ENCODE peak calls at places on chromosomes 4 and X, in nine cellular contexts. H is A549, U is kidney, Y is fibroblast of mammary gland, R is tibial nerve, O is colonic mucosa, P is psoas muscle, Z is astrocyte of the spinal cord, I is MM.1S. L is an unnamed sample.

GRCh38 chrX:47743504-47743903 is 84.5 kb upstream of the UXT start:
- DNase-seq in H (no peak), U (no peak), Y (peak; percentile 78), R (no peak), O (no peak), P (no peak), Z (peak; percentile 58), I (no peak), L (no peak)

GRCh38 chr4:66330125-66330524 is 659.8 kb upstream of the EPHA5 start:
- DNase-seq in H (no peak), U (no peak), Y (peak; percentile 11), R (no peak), O (no peak), P (no peak), Z (peak; percentile 32), I (no peak), L (no peak)

GRCh38 chr4:106287353-106287969 is 28.5 kb downstream of the TBCK start:
- DNase-seq in H (peak; percentile 80), U (no peak), Y (peak; percentile 94), R (peak; percentile 10), O (no peak), P (no peak), Z (peak; percentile 90), I (no peak), L (peak; percentile 75)

GRCh38 chr4:78644744-78645330 is 93.3 kb downstream of the ANXA3 start:
- DNase-seq in H (peak; percentile 83), U (no peak), Y (peak; percentile 90), R (peak; percentile 75), O (peak; percentile 76), P (peak; percentile 57), Z (peak; percentile 81), I (peak; percentile 68), L (peak; percentile 61)

GRCh38 chrX:66915893-66916292 is 277.0 kb upstream of the EDA2R start:
- DNase-seq in H (no peak), U (no peak), Y (no peak), R (no peak), O (no peak), P (no peak), Z (no peak), I (no peak), L (no peak)

GRCh38 chrX:48508400-48509244 is at the start of gene PORCN:
- DNase-seq in H (peak; percentile 58), U (peak; percentile 94), Y (peak; percentile 41), R (peak; percentile 70), O (peak; percentile 84), P (peak; percentile 91), Z (peak; percentile 63), I (peak; percentile 70), L (no peak)

GRCh38 chr4:175252642-175253041 is 334.5 kb downstream of the ADAM29 start:
- DNase-seq in H (no peak), U (peak; percentile 40), Y (no peak), R (no peak), O (no peak), P (no peak), Z (no peak), I (no peak), L (no peak)

GRCh38 chr4:153153339-153153851 is 50.8 kb upstream of the TRIM2 start:
- DNase-seq in H (peak; percentile 52), U (peak; percentile 86), Y (no peak), R (no peak), O (peak; percentile 74), P (peak; percentile 62), Z (peak; percentile 29), I (peak; percentile 54), L (no peak)

GRCh38 chrX:69137911-69138310 is 27.3 kb downstream of the PJA1 start:
- DNase-seq in H (no peak), U (peak; percentile 67), Y (peak; percentile 26), R (no peak), O (no peak), P (no peak), Z (no peak), I (no peak), L (no peak)

GRCh38 chrX:24479924-24480722 is 15.0 kb downstream of the PDK3 start:
- DNase-seq in H (no peak), U (no peak), Y (peak; percentile 6), R (peak; percentile 5), O (peak; percentile 67), P (no peak), Z (no peak), I (peak; percentile 86), L (no peak)

GRCh38 chr4:6142511-6142910 is 57.8 kb downstream of the JAKMIP1 start:
- DNase-seq in H (no peak), U (no peak), Y (no peak), R (no peak), O (no peak), P (no peak), Z (no peak), I (no peak), L (no peak)

GRCh38 chr4:156939801-156940200 is 31.8 kb downstream of the PDGFC start:
- DNase-seq in H (no peak), U (no peak), Y (peak; percentile 62), R (no peak), O (no peak), P (no peak), Z (no peak), I (no peak), L (no peak)

GRCh38 chrX:120453985-120454384 is 15.1 kb downstream of the LAMP2 start:
- DNase-seq in H (no peak), U (no peak), Y (peak; percentile 20), R (no peak), O (no peak), P (no peak), Z (no peak), I (no peak), L (no peak)

GRCh38 chr4:123421942-123422781 is 25.6 kb downstream of the SPRY1 start:
- DNase-seq in H (no peak), U (no peak), Y (no peak), R (no peak), O (no peak), P (no peak), Z (no peak), I (peak; percentile 66), L (no peak)

GRCh38 chr4:82429728-82430192 is 502 bp downstream of the HNRNPDL start:
- DNase-seq in H (peak; percentile 55), U (peak; percentile 94), Y (peak; percentile 42), R (no peak), O (peak; percentile 68), P (no peak), Z (no peak), I (no peak), L (no peak)

GRCh38 chr4:94877973-94878372 is 120.2 kb downstream of the BMPR1B start:
- DNase-seq in H (no peak), U (no peak), Y (peak; percentile 58), R (no peak), O (no peak), P (no peak), Z (peak; percentile 50), I (no peak), L (no peak)

GRCh38 chr4:145843651-145844050 is 95.0 kb downstream of the ZNF827 start:
- DNase-seq in H (no peak), U (no peak), Y (no peak), R (no peak), O (no peak), P (no peak), Z (no peak), I (no peak), L (no peak)

GRCh38 chrX:77160301-77160700 is 286.9 kb upstream of the FGF16 start:
- DNase-seq in H (peak; percentile 1), U (no peak), Y (no peak), R (no peak), O (no peak), P (peak; percentile 44), Z (no peak), I (no peak), L (no peak)

GRCh38 chr4:56907009-56907408 is 691 bp upstream of the REST start:
- DNase-seq in H (no peak), U (no peak), Y (no peak), R (no peak), O (peak; percentile 24), P (no peak), Z (no peak), I (no peak), L (no peak)
- H3K4me3 ChIP-seq in H (peak overlapping the region; percentile 96), U (peak overlapping the region; percentile 59), Y (peak overlapping the region; percentile 64), R (peak overlapping the region; percentile 73), O (peak overlapping the region; percentile 82), P (peak overlapping the region; percentile 96), Z (peak overlapping the region; percentile 60), I (peak overlapping the region; percentile 72), L (peak overlapping the region; percentile 86)

GRCh38 chr4:874071-874470 is 48.1 kb upstream of the CPLX1 start:
- DNase-seq in H (no peak), U (no peak), Y (no peak), R (no peak), O (no peak), P (no peak), Z (no peak), I (no peak), L (no peak)
- TF ChIP-seq CTCF in H (no peak), U (no peak), Y (no peak), R (no peak), O (no peak), P (no peak), Z (no peak), I (no peak), L (no peak)

GRCh38 chr4:188892837-188893236 is 753.6 kb downstream of the TRIML1 start:
- DNase-seq in H (no peak), U (no peak), Y (no peak), R (no peak), O (no peak), P (no peak), Z (no peak), I (no peak), L (no peak)

DNA sequence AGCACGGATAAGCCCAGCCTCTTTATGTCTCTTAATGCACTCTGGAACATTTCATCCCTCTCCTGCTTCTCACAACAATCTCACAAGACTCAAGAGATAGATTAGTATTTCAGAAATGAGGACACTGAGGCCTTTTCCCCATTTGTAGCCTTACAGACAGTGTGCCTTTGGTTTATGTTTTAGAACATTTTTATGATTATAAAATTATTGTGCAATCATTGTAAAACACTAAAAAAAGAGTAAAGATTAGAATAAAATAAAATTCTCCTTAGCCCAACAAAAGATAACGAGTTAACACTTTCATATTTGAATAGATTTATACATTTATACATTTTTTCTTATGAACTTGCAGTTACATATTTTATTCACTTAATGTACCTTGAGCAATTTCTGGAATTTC is 748.7 kb downstream of the TRIML1 start:
- DNase-seq in H (no peak), U (no peak), Y (no peak), R (no peak), O (no peak), P (no peak), Z (no peak), I (no peak), L (no peak)
- H3K4me3 ChIP-seq in H (no peak overlapping the region), U (no peak overlapping the region), Y (no peak overlapping the region), R (no peak overlapping the region), O (no peak overlapping the region), P (no peak overlapping the region), Z (no peak overlapping the region), I (no peak overlapping the region), L (no peak overlapping the region)

GRCh38 chrX:114615765-114616164 is 31.9 kb downstream of the HTR2C start:
- DNase-seq in H (no peak), U (no peak), Y (peak; percentile 3), R (no peak), O (no peak), P (no peak), Z (no peak), I (no peak), L (no peak)

GRCh38 chrX:114619874-114620273 is 36.0 kb downstream of the HTR2C start:
- DNase-seq in H (no peak), U (no peak), Y (peak; percentile 8), R (peak; percentile 4), O (no peak), P (no peak), Z (no peak), I (no peak), L (no peak)
- TF ChIP-seq CTCF in H (no peak), U (peak; percentile 22), Y (peak; percentile 56), R (no peak), O (peak; percentile 36), P (peak; percentile 23), Z (peak; percentile 54), I (peak; percentile 37), L (peak; percentile 19)

L was measured in HFF-Myc.